ENCODE peak calls at places on chromosome 13, in five cellular contexts. Q is HepG2, H is Panc1, N is K562, D is GM23338. T is an unnamed sample.

GRCh38 chr13:74574964-74575728 is 440.9 kb upstream of the KLF12 start:
- DNase-seq in N (no peak), D (peak; percentile 35), Q (no peak), H (no peak), T (no peak)

GRCh38 chr13:36293497-36293896 is 4.1 kb downstream of the CCDC169 start:
- DNase-seq in Q (no peak), H (no peak), N (no peak), D (no peak), T (no peak)

GRCh38 chr13:36904219-36904618 is 15.8 kb downstream of the SMAD9 start:
- DNase-seq in Q (no peak), N (no peak), H (no peak), D (no peak), T (no peak)

GRCh38 chr13:26771796-26772195 is 11.2 kb upstream of the GPR12 start:
- DNase-seq in H (no peak), Q (no peak), N (no peak), D (no peak), T (no peak)

GRCh38 chr13:33349314-33349995 is 63.9 kb upstream of the STARD13 start:
- DNase-seq in H (no peak), D (peak; percentile 36), N (no peak), Q (no peak), T (no peak)

GRCh38 chr13:32894589-32895001 is 121.6 kb upstream of the KL start:
- DNase-seq in Q (no peak), D (no peak), H (no peak), N (no peak), T (peak; percentile 86)

GRCh38 chr13:86087241-86087640 is 288.0 kb upstream of the SLITRK6 start:
- DNase-seq in H (no peak), Q (no peak), N (no peak), D (no peak), T (no peak)

GRCh38 chr13:104286566-104287290 is 1220.5 kb upstream of the SLC10A2 start:
- DNase-seq in H (no peak), D (peak; percentile 33), N (no peak), Q (no peak), T (no peak)

GRCh38 chr13:98142427-98143156 is at the start of gene FARP1:
- DNase-seq in D (peak; percentile 89), N (peak; percentile 71), Q (peak; percentile 62), H (no peak), T (no peak)

GRCh38 chr13:59834801-59835200 is 328.9 kb downstream of the DIAPH3 start:
- DNase-seq in H (no peak), N (no peak), D (no peak), Q (no peak), T (no peak)

GRCh38 chr13:64332048-64332447 is 2898.1 kb downstream of the PCDH9 start:
- DNase-seq in H (no peak), D (no peak), Q (no peak), N (no peak), T (no peak)

GRCh38 chr13:84776578-84776977 is 894.3 kb upstream of the SLITRK1 start:
- DNase-seq in N (no peak), Q (no peak), H (no peak), D (no peak), T (no peak)

GRCh38 chr13:88125055-88125454 is 453.9 kb downstream of the SLITRK5 start:
- DNase-seq in H (no peak), D (no peak), Q (no peak), N (no peak), T (no peak)

GRCh38 chr13:100854091-100854490 is 179.5 kb upstream of the TMTC4 start:
- DNase-seq in H (no peak), D (peak; percentile 68), N (no peak), Q (no peak), T (no peak)

GRCh38 chr13:22050951-22051563 is 380.2 kb downstream of the FGF9 start:
- DNase-seq in D (no peak), H (no peak), Q (no peak), N (no peak), T (no peak)

GRCh38 chr13:99542788-99543406 is 41.6 kb downstream of the TM9SF2 start:
- DNase-seq in N (no peak), Q (no peak), H (no peak), D (no peak), T (no peak)

GRCh38 chr13:66933994-66934393 is 296.1 kb downstream of the PCDH9 start:
- DNase-seq in Q (no peak), H (no peak), N (peak; percentile 12), D (no peak), T (no peak)

GRCh38 chr13:92676246-92676645 is 550.4 kb upstream of the GPC6 start:
- DNase-seq in Q (no peak), D (no peak), N (no peak), H (no peak), T (no peak)

GRCh38 chr13:91119643-91120042 is 227.8 kb upstream of the MIR17HG start:
- DNase-seq in H (no peak), D (no peak), Q (no peak), N (no peak), T (no peak)

GRCh38 chr13:90534617-90535340 is 812.7 kb upstream of the MIR17HG start:
- DNase-seq in N (no peak), H (no peak), D (no peak), Q (no peak), T (no peak)

GRCh38 chr13:114001331-114002008 is 27.6 kb upstream of the C13orf46 start:
- DNase-seq in Q (no peak), N (no peak), H (no peak), D (no peak), T (no peak)

GRCh38 chr13:73913043-73913740 is 221.0 kb downstream of the KLF12 start:
- DNase-seq in H (no peak), Q (no peak), N (no peak), D (no peak), T (no peak)

GRCh38 chr13:67390462-67391093 is 160.4 kb upstream of the PCDH9 start:
- DNase-seq in D (no peak), N (no peak), H (no peak), Q (no peak), T (no peak)

GRCh38 chr13:80100636-80101035 is 240.3 kb downstream of the SPRY2 start:
- DNase-seq in H (no peak), D (no peak), N (no peak), Q (no peak), T (no peak)

GRCh38 chr13:33639640-33640080 is 178.3 kb upstream of the RFC3 start:
- DNase-seq in N (no peak), Q (peak; percentile 43), D (no peak), H (no peak), T (no peak)

GRCh38 chr13:46687810-46688209 is 109.2 kb downstream of the ESD start:
- DNase-seq in H (no peak), D (peak; percentile 80), N (peak; percentile 8), Q (peak; percentile 80), T (no peak)

GRCh38 chr13:42747399-42747873 is 33.9 kb upstream of the FAM216B start:
- DNase-seq in N (no peak), Q (no peak), H (no peak), D (no peak), T (no peak)

GRCh38 chr13:98507060-98507797 is 69.7 kb downstream of the STK24 start:
- DNase-seq in H (no peak), D (peak; percentile 67), N (no peak), Q (peak; percentile 48), T (no peak)

GRCh38 chr13:46964789-46965527 is 68.1 kb upstream of the HTR2A start:
- DNase-seq in Q (no peak), N (no peak), H (no peak), D (no peak), T (no peak)

GRCh38 chr13:45269204-45269603 is 68.4 kb upstream of the KCTD4 start:
- DNase-seq in Q (no peak), N (peak; percentile 14), D (peak; percentile 45), H (no peak), T (no peak)

GRCh38 chr13:42660367-42660965 is 86.5 kb downstream of the TNFSF11 start:
- DNase-seq in Q (no peak), D (no peak), N (no peak), H (no peak), T (no peak)

GRCh38 chr13:106375085-106375484 is 160.4 kb downstream of the EFNB2 start:
- DNase-seq in D (no peak), H (no peak), Q (no peak), N (no peak), T (no peak)

GRCh38 chr13:106372199-106373160 is 163.0 kb downstream of the EFNB2 start:
- DNase-seq in H (no peak), Q (no peak), N (no peak), D (no peak), T (no peak)

GRCh38 chr13:106374631-106375030 is 160.8 kb downstream of the EFNB2 start:
- DNase-seq in D (no peak), N (no peak), H (no peak), Q (no peak), T (no peak)

GRCh38 chr13:106373304-106373988 is 162.0 kb downstream of the EFNB2 start:
- DNase-seq in N (no peak), D (no peak), Q (no peak), H (no peak), T (no peak)

GRCh38 chr13:106373989-106374572 is 161.4 kb downstream of the EFNB2 start:
- DNase-seq in Q (no peak), D (no peak), N (no peak), H (no peak), T (no peak)
- TF ChIP-seq REST in Q (no peak), D (no peak), N (no peak), H (no peak), T (no peak)

GRCh38 chr13:55410398-55411330 is 1730.1 kb upstream of the PRR20A start:
- DNase-seq in D (no peak), H (no peak), N (no peak), Q (no peak), T (no peak)
- TF ChIP-seq REST in D (no peak), H (no peak), N (no peak), Q (no peak), T (no peak)

DNA sequence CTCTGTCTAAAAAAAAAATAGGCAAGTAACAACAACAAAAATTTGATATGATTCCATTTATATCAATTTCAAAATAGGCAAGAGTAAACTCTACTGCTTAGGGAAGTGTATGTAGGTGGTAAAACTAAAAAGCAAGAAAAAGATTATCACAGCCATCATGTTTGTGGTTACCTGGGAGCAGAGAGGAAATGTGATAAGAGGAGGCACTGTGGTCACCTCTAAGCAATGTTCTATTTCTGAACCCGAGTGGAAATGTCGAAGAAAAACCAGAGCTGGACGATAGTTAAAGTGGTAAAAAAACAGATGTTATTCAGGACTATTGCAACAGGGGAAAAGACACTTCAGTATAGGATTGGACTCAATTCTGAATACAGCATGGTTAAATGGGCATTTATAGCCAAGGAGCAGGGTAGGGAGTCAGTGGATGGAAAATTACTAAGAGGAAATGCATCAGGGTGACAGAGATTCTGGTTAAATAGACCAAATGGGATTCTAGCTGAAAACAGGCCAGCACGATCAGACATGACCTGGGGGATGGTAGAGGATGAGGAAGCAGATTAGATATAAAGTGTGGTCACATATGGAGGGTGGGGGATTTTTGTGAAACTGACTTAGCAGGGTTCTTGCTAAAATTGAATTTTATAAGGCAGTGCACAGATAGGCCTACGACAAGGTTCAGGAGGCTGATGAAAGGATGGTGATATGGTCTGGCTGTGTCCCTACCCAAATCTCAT is 6.0 kb upstream of the TEX30 start:
- DNase-seq in H (no peak), Q (no peak), D (no peak), N (no peak), T (no peak)
- TF ChIP-seq REST in H (no peak), Q (no peak), D (no peak), N (no peak), T (peak; percentile 21)

DNA sequence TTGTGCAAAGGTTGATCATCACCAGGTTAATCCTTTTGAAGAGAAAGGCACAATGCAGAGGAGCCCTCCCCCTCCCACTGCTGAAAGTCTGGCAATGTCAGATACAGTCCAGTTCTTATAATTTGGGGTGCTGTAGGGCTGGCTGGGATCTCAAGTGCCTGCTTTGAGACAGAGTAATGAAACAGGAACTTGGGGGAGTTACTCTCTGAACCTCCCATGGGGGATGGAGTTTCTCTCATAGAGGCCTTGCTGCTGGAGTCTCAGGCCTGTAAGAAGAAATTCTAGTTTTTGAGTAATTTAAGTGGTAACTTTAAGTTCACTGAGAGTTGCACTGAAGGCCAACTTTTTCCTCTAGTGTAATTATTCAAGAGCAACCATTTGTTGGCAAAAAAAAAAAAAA is 410.5 kb downstream of the KCNRG start:
- DNase-seq in D (no peak), N (no peak), Q (no peak), H (no peak), T (no peak)
- TF ChIP-seq REST in D (no peak), N (no peak), Q (no peak), H (no peak), T (no peak)